ENCODE peak calls at places on chromosomes 2 and 18, in seven cellular contexts. F, S, D, P, Y, E and Z are unnamed samples.

GRCh38 chr2:240925191-240925575 is 19.0 kb downstream of the CROCC2 start:
- DNase-seq in F (no peak), S (no peak), E (peak; percentile 53), P (no peak), Y (peak; percentile 45), D (peak; percentile 37), Z (peak; percentile 62)

GRCh38 chr2:111647359-111647758 is 236.6 kb downstream of the ANAPC1 start:
- DNase-seq in E (no peak), F (no peak), P (no peak), S (no peak), D (no peak), Y (no peak), Z (no peak)

GRCh38 chr2:237596856-237597679 is 6.5 kb upstream of the RAB17 start:
- DNase-seq in S (no peak), P (no peak), D (no peak), F (no peak), E (no peak), Y (peak; percentile 42), Z (no peak)

GRCh38 chr2:161486111-161486510 is 70.0 kb downstream of the TBR1 start:
- DNase-seq in F (no peak), S (no peak), P (no peak), D (no peak), E (no peak), Y (no peak), Z (no peak)

GRCh38 chr18:48106498-48106897 is 176.0 kb upstream of the SMAD2 start:
- DNase-seq in F (no peak), S (no peak), P (no peak), E (no peak), D (no peak), Y (no peak), Z (no peak)

GRCh38 chr2:128489580-128490273 is 171.1 kb upstream of the HS6ST1 start:
- DNase-seq in E (no peak), S (peak; percentile 99), P (no peak), Y (no peak), F (no peak), D (peak; percentile 25), Z (no peak)

GRCh38 chr18:62505669-62506494 is 16.9 kb upstream of the ZCCHC2 start:
- DNase-seq in E (no peak), D (no peak), P (peak; percentile 24), F (no peak), Y (no peak), S (no peak), Z (no peak)

GRCh38 chr18:12637393-12637792 is 20.5 kb downstream of the SPIRE1 start:
- DNase-seq in F (no peak), S (no peak), E (no peak), P (no peak), Y (no peak), D (no peak), Z (no peak)

GRCh38 chr2:56191617-56192016 is 7.8 kb downstream of the CCDC85A start:
- DNase-seq in E (no peak), P (peak; percentile 46), F (peak; percentile 58), D (no peak), S (no peak), Y (no peak), Z (no peak)

GRCh38 chr2:134479696-134480330 is 225.9 kb downstream of the MGAT5 start:
- DNase-seq in S (no peak), E (no peak), Y (no peak), D (no peak), F (no peak), P (no peak), Z (no peak)

GRCh38 chr2:48589170-48589767 is 28.4 kb upstream of the GTF2A1L start:
- DNase-seq in D (no peak), F (peak; percentile 44), P (peak; percentile 19), Y (no peak), S (no peak), E (no peak), Z (no peak)

GRCh38 chr18:45276878-45277277 is 338.4 kb upstream of the SLC14A2 start:
- DNase-seq in F (no peak), P (no peak), Y (no peak), E (no peak), S (no peak), D (no peak), Z (no peak)

GRCh38 chr2:165082479-165082878 is 121.4 kb downstream of the SCN3A start:
- DNase-seq in P (no peak), F (no peak), Y (no peak), D (no peak), E (no peak), S (no peak), Z (no peak)

GRCh38 chr2:238973038-238973772 is 125.3 kb downstream of the TWIST2 start:
- DNase-seq in D (no peak), Y (no peak), S (no peak), F (no peak), E (no peak), P (no peak), Z (no peak)

GRCh38 chr18:41134426-41134825 is 820.6 kb upstream of the PIK3C3 start:
- DNase-seq in E (no peak), P (no peak), D (no peak), Y (no peak), F (no peak), S (no peak), Z (no peak)

DNA sequence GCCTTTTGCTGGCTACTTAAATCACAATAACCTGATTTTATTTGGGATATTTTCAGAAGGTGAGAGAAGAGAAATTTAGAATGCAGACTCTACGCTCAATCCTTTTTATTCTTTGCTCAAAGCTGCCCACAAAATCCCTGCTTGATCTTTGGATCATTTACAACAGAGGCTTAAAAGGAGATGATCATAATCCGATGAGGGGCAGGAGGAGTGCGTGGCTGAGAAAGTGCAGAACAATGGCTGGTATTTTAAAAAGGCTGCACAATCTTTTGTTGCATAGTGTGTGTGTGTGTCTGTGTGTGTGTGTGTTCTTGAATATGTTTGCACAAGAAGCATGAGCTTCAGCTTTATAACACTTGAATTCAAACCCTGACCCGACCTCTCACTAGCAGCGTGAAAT is 256.3 kb upstream of the MYT1L start:
- DNase-seq in S (no peak), F (no peak), Y (no peak), D (no peak), E (no peak), P (no peak), Z (no peak)
- H3K4me1 ChIP-seq in S (no peaks in the 10 kb centered on the region), F (no peaks in the 10 kb centered on the region), Y (no peaks in the 10 kb centered on the region), D (no peaks in the 10 kb centered on the region), E (no peaks in the 10 kb centered on the region), P (no peaks in the 10 kb centered on the region), Z (no peaks in the 10 kb centered on the region)

DNA sequence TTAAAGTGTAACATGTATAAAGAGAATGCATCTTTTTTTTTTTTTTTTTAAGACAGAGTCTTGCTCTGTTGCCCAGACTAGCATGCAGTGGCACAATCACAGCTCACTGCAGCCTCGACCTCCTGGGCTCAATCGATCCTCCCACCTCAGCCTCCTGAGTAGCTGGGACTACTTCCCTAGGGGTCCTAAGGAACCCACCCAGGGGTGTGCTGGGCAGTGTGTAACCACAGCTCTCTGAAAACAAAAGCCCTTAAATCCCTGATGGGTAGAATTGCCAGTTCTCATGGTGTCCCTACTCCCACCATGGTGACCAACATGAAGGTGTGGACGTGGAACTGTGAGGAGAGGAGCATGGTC is 105.6 kb upstream of the ST3GAL5 start:
- DNase-seq in F (no peak), P (no peak), E (no peak), D (no peak), Y (no peak), S (no peak), Z (no peak)
- H3K4me1 ChIP-seq in F (peaks cover 34% of the 10 kb centered on the region), P (no peaks in the 10 kb centered on the region), E (no peaks in the 10 kb centered on the region), D (peaks cover 41% of the 10 kb centered on the region), Y (peaks cover 27% of the 10 kb centered on the region), S (peaks cover 17% of the 10 kb centered on the region), Z (peaks cover 5% of the 10 kb centered on the region)

GRCh38 chr2:191637182-191638078 is 40.5 kb upstream of the NABP1 start:
- DNase-seq in Y (no peak), D (no peak), E (no peak), P (peak; percentile 77), F (peak; percentile 21), S (peak; percentile 91), Z (no peak)
- H3K4me1 ChIP-seq in Y (peaks cover 2% of the 10 kb centered on the region), D (peaks cover 16% of the 10 kb centered on the region), E (no peaks in the 10 kb centered on the region), P (peaks cover 41% of the 10 kb centered on the region), F (peaks cover 43% of the 10 kb centered on the region), S (peaks cover 72% of the 10 kb centered on the region), Z (peaks cover 41% of the 10 kb centered on the region)

DNA sequence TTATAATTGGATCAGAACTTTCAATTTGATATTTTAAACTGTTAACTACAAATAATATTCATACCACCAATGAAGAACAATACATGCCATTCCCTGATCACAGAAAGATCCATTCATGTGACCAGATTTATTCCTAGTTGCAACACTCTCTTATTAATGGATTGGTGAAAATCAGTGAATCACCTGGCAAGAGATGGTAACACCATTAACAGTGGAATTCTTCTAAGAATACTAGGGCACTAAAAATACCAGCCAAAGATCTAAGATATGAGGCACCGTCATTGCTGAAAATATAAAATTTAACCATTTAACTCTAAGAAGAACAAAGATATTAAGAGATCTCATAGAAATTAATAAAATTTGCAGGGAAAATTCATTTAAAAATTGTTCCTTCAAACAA is 58.1 kb downstream of the MAP4K3 start:
- DNase-seq in Y (no peak), D (no peak), P (no peak), E (no peak), S (no peak), F (no peak), Z (no peak)
- H3K4me1 ChIP-seq in Y (peaks cover 3% of the 10 kb centered on the region), D (peaks cover 19% of the 10 kb centered on the region), P (no peaks in the 10 kb centered on the region), E (peaks cover 18% of the 10 kb centered on the region), S (no peaks in the 10 kb centered on the region), F (peaks cover 27% of the 10 kb centered on the region), Z (peaks cover 18% of the 10 kb centered on the region)

DNA sequence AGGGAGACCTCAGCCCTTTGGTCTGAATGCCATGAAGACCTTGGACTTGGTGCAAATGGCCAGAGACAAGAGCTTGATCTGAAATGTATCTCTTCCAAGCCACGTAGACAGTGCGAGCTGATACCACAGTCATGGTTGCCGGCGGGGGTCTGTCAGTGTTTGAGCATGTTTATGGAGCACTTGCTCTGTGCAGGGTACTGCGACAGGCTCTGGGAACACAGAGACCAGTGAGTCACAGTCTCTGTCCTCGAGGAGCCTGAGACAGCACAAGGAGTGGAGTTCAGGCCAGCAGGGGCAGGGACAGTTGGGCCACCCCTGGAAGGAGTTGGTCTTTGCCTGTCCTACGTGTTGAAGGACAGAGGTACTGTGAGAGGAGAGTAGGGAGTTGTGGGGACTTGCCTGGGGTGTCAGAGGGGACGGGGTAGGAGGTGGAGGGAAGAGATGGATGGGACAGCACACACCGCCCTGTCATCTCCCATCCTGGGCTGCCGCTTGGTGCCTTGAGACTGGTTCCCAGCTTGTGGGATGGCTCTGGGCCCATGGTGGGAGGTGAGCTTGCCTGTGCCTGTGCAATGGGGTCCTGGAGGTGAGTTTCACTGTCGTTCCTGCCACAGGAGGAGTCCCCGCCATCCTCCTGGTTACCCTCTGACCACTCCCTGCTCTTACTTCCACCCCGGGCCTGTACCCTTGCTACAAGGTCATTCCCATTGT is 39.5 kb downstream of the ATP6V1C2 start:
- DNase-seq in F (no peak), D (no peak), S (no peak), P (no peak), Y (peak; percentile 31), E (peak; percentile 43), Z (no peak)
- H3K4me1 ChIP-seq in F (no peaks in the 10 kb centered on the region), D (no peaks in the 10 kb centered on the region), S (peaks cover 12% of the 10 kb centered on the region), P (peaks cover 5% of the 10 kb centered on the region), Y (no peaks in the 10 kb centered on the region), E (no peaks in the 10 kb centered on the region), Z (no peaks in the 10 kb centered on the region)